ENCODE peak calls at places on chromosomes 6 and 20, in ten cellular contexts. M is K562, O is right lobe of liver, K is ovary, T is upper lobe of left lung, H is IMR-90, Q is adrenal gland, B is breast epithelium, G is thyroid gland, J is Peyer's patch. D is an unnamed sample. For H3K9me3, the result is how much of the 10 kb centered on the place peaks cover.

GRCh38 chr6:6890400-6890858 is 217.3 kb upstream of the RREB1 start:
- DNase-seq in M (peak), O (peak), K (peak), T (no peak), H (no peak), Q (peak), B (no peak), G (peak), J (no peak), D (no peak)

GRCh38 chr6:14711056-14711703 is 534.7 kb upstream of the JARID2 start:
- DNase-seq in M (peak), O (no peak), K (no peak), T (peak), H (peak), Q (peak), B (no peak), G (no peak), J (peak), D (no peak)

GRCh38 chr6:452301-453067 is 60.9 kb downstream of the IRF4 start:
- DNase-seq in M (no peak), O (no peak), K (no peak), T (no peak), H (no peak), Q (no peak), B (no peak), G (no peak), J (no peak), D (no peak)

GRCh38 chr6:132995432-132995831 is 181.1 kb downstream of the RPS12 start:
- DNase-seq in M (no peak), O (no peak), K (no peak), T (no peak), H (peak), Q (no peak), B (no peak), G (no peak), J (no peak), D (no peak)

GRCh38 chr20:44811150-44811685 is 872 bp upstream of the RIMS4 start:
- DNase-seq in M (no peak), O (peak), K (no peak), T (no peak), H (no peak), Q (no peak), B (no peak), G (no peak), J (no peak), D (no peak)

GRCh38 chr6:27865952-27866369 is 46.2 kb downstream of the OR2B2 start:
- DNase-seq in M (peak), O (no peak), K (no peak), T (peak), H (no peak), Q (no peak), B (no peak), G (no peak), J (peak), D (peak)

GRCh38 chr6:25172819-25173218 is 106.4 kb upstream of the CARMIL1 start:
- DNase-seq in M (no peak), O (no peak), K (no peak), T (no peak), H (peak), Q (no peak), B (peak), G (no peak), J (no peak), D (no peak)

GRCh38 chr6:154706389-154706788 is 26.8 kb upstream of the SCAF8 start:
- DNase-seq in M (no peak), O (no peak), K (no peak), T (no peak), H (no peak), Q (no peak), B (no peak), G (no peak), J (no peak), D (no peak)

GRCh38 chr20:60352580-60352979 is 394.4 kb downstream of the CDH26 start:
- DNase-seq in M (no peak), O (no peak), K (no peak), T (no peak), H (no peak), Q (no peak), B (no peak), G (no peak), J (no peak), D (no peak)

GRCh38 chr20:37218976-37219375 is 39.6 kb upstream of the MROH8 start:
- DNase-seq in M (no peak), O (no peak), K (no peak), T (no peak), H (no peak), Q (no peak), B (no peak), G (no peak), J (no peak), D (no peak)

GRCh38 chr20:63544958-63545516 is 2.5 kb downstream of the SRMS start:
- DNase-seq in M (no peak), O (no peak), K (no peak), T (no peak), H (no peak), Q (no peak), B (no peak), G (no peak), J (peak), D (no peak)

GRCh38 chr6:159217595-159218275 is 48.5 kb downstream of the FNDC1 start:
- DNase-seq in M (peak), O (peak), K (no peak), T (peak), H (peak), Q (peak), B (no peak), G (peak), J (no peak), D (no peak)

GRCh38 chr6:149441740-149442139 is 41.7 kb downstream of the SUMO4 start:
- DNase-seq in M (no peak), O (no peak), K (no peak), T (no peak), H (no peak), Q (no peak), B (no peak), G (no peak), J (no peak), D (peak)

GRCh38 chr6:14910692-14911547 is 334.9 kb upstream of the JARID2 start:
- DNase-seq in M (no peak), O (peak), K (no peak), T (peak), H (peak), Q (peak), B (no peak), G (no peak), J (peak), D (peak)

GRCh38 chr6:157323114-157323923 is at the start of gene TMEM242:
- DNase-seq in M (peak), O (peak), K (peak), T (peak), H (peak), Q (peak), B (peak), G (peak), J (peak), D (peak)

GRCh38 chr20:21510414-21510971 is 3.4 kb downstream of the NKX2-2 start:
- DNase-seq in M (no peak), O (peak), K (no peak), T (no peak), H (no peak), Q (no peak), B (no peak), G (no peak), J (no peak), D (no peak)

GRCh38 chr6:133410628-133411027 is 169.5 kb downstream of the EYA4 start:
- DNase-seq in M (no peak), O (no peak), K (no peak), T (no peak), H (no peak), Q (no peak), B (no peak), G (no peak), J (no peak), D (no peak)

GRCh38 chr6:116352515-116353471 is 18.0 kb upstream of the DSE start:
- DNase-seq in M (no peak), O (no peak), K (no peak), T (no peak), H (peak), Q (no peak), B (no peak), G (no peak), J (no peak), D (no peak)

GRCh38 chr20:34528921-34529297 is 12.7 kb downstream of the DYNLRB1 start:
- DNase-seq in M (no peak), O (peak), K (no peak), T (peak), H (no peak), Q (peak), B (peak), G (peak), J (peak), D (peak)

GRCh38 chr6:167575201-167575696 is 250.4 kb downstream of the TTLL2 start:
- DNase-seq in M (no peak), O (no peak), K (peak), T (no peak), H (no peak), Q (no peak), B (no peak), G (no peak), J (no peak), D (no peak)

GRCh38 chr6:19024737-19025136 is 637.6 kb downstream of the RNF144B start:
- DNase-seq in M (peak), O (no peak), K (no peak), T (peak), H (peak), Q (no peak), B (no peak), G (peak), J (no peak), D (no peak)

GRCh38 chr6:118320652-118321051 is 227.4 kb upstream of the PLN start:
- DNase-seq in M (no peak), O (no peak), K (no peak), T (no peak), H (peak), Q (no peak), B (no peak), G (no peak), J (no peak), D (no peak)

GRCh38 chr20:18312723-18313122 is 24.4 kb downstream of the ZNF133 start:
- DNase-seq in M (no peak), O (no peak), K (no peak), T (no peak), H (no peak), Q (no peak), B (no peak), G (no peak), J (no peak), D (no peak)

GRCh38 chr20:44776977-44777376 is 31.3 kb downstream of the KCNK15 start:
- DNase-seq in M (peak), O (no peak), K (no peak), T (no peak), H (peak), Q (no peak), B (no peak), G (peak), J (no peak), D (peak)

GRCh38 chr20:50138479-50139393 is 14.8 kb downstream of the PEDS1 start:
- DNase-seq in M (no peak), O (peak), K (no peak), T (no peak), H (no peak), Q (peak), B (peak), G (no peak), J (peak), D (no peak)

GRCh38 chr6:144797881-144798589 is 512.9 kb downstream of the UTRN start:
- DNase-seq in M (no peak), O (no peak), K (no peak), T (no peak), H (peak), Q (no peak), B (no peak), G (no peak), J (no peak), D (no peak)

GRCh38 chr6:22363166-22363965 is 66.5 kb upstream of the PRL start:
- DNase-seq in M (no peak), O (no peak), K (no peak), T (no peak), H (no peak), Q (no peak), B (no peak), G (no peak), J (no peak), D (no peak)

GRCh38 chr20:17849901-17850673 is 118.5 kb downstream of the SNX5 start:
- DNase-seq in M (no peak), O (no peak), K (no peak), T (peak), H (peak), Q (peak), B (no peak), G (peak), J (peak), D (no peak)

GRCh38 chr6:148524976-148525375 is 182.3 kb downstream of the SASH1 start:
- DNase-seq in M (no peak), O (no peak), K (no peak), T (no peak), H (peak), Q (no peak), B (no peak), G (no peak), J (no peak), D (no peak)

GRCh38 chr6:132020138-132020551 is 69.0 kb upstream of the CCN2 start:
- DNase-seq in M (no peak), O (no peak), K (peak), T (peak), H (peak), Q (no peak), B (peak), G (peak), J (no peak), D (no peak)

GRCh38 chr20:33075281-33075680 is 4.2 kb upstream of the BPIFB4 start:
- DNase-seq in M (no peak), O (no peak), K (no peak), T (no peak), H (no peak), Q (no peak), B (no peak), G (no peak), J (no peak), D (peak)

GRCh38 chr6:148577687-148578488 is 168.9 kb upstream of the UST start:
- DNase-seq in M (peak), O (peak), K (peak), T (peak), H (peak), Q (peak), B (peak), G (peak), J (peak), D (peak)

GRCh38 chr20:58372836-58373235 is 16.2 kb upstream of the VAPB start:
- DNase-seq in M (no peak), O (no peak), K (no peak), T (no peak), H (no peak), Q (no peak), B (no peak), G (no peak), J (no peak), D (no peak)

GRCh38 chr20:18288748-18289705 is 700 bp downstream of the ZNF133 start:
- DNase-seq in M (peak), O (no peak), K (peak), T (no peak), H (peak), Q (peak), B (peak), G (peak), J (no peak), D (peak)

GRCh38 chr20:61940976-61941720 is 124.5 kb downstream of the TAF4 start:
- DNase-seq in M (no peak), O (peak), K (no peak), T (no peak), H (no peak), Q (no peak), B (no peak), G (no peak), J (no peak), D (peak)

GRCh38 chr20:53331151-53331973 is 262.3 kb downstream of the ZNF217 start:
- DNase-seq in M (peak), O (no peak), K (no peak), T (no peak), H (no peak), Q (peak), B (peak), G (no peak), J (no peak), D (no peak)

DNA sequence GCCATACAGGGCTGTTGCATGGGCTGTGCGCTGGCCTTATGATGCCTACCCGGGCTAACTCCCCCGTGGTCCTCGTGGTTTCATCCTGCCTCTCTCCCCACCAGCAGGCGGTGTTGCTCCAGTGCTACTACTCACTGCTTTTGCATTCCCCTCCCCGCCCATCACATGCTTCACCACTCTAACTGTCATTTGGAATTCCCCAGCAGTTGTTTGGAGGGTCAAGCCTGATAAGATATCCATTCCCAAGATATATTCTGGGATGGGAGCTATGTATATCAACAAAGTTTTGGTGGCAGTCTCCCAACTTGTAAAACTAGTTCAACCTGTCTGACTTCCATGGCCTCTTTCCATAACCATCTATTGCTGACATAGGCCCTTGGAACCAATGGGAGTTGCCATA is 233.2 kb upstream of the SOX4 start:
- DNase-seq in M (no peak), O (no peak), K (no peak), T (no peak), H (no peak), Q (no peak), B (no peak), G (no peak), J (no peak), D (no peak)
- TF ChIP-seq CTCF in M (no peak), O (no peak), K (no peak), T (no peak), H (no peak), Q (no peak), B (no peak), G (no peak), J (no peak), D (no peak)

GRCh38 chr6:9431945-9432344 is 982.9 kb downstream of the TFAP2A start:
- DNase-seq in M (no peak), O (no peak), K (no peak), T (no peak), H (no peak), Q (no peak), B (no peak), G (no peak), J (no peak), D (no peak)

DNA sequence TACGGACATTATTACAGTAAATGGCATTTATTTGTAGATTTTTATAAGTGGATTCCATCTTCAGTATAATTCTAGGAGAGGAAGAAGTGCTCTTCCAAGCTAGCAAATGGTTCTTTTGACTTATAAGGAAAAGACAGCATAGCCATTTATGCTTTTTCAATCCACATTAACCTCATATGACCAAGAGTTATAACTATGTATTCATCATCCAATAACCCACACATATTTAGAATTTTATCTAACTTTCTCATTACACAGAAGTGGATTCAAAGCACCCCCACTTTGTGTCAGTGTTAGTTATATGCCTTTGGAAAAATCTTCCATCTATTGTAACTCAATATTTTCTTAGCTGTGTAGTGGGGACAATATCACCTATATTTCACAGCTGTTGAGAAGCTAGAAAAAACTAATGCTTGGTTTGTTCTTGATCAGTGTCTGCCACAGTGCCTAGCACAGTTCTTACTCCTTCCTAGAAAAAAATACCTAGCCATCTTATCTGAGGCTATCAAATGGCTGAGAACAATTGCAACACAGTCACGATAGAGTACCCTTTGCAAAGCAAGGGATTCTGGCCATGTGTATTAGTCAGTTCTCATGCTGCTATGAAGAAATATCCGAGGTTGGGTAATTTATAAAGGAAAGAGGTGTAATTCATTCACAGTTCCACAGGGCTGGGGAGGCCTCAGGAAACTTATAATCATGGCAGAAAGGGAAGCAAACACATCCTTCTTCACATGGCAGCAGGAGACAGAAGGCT is 986.3 kb downstream of the TFAP2A start:
- DNase-seq in M (no peak), O (no peak), K (no peak), T (no peak), H (peak), Q (no peak), B (no peak), G (no peak), J (no peak), D (no peak)
- H3K9me3 ChIP-seq in M (under half), O (under half), K (under half), T (under half), H (under half), Q (under half), B (under half), G (under half), J (under half), D (under half)

GRCh38 chr6:44249082-44249748 is 2.3 kb downstream of the HSP90AB1 start:
- DNase-seq in M (no peak), O (no peak), K (no peak), T (no peak), H (no peak), Q (no peak), B (no peak), G (no peak), J (no peak), D (peak)
- TF ChIP-seq POLR2A in M (peak), O (no peak), K (no peak), T (no peak), H (no peak), Q (no peak), B (no peak), G (no peak), J (no peak), D (no peak)

GRCh38 chr6:84350397-84350796 is 123.0 kb upstream of the CEP162 start:
- DNase-seq in M (no peak), O (no peak), K (no peak), T (no peak), H (no peak), Q (no peak), B (no peak), G (no peak), J (no peak), D (no peak)

GRCh38 chr6:84349542-84349941 is 122.1 kb upstream of the CEP162 start:
- DNase-seq in M (no peak), O (no peak), K (no peak), T (no peak), H (no peak), Q (no peak), B (no peak), G (no peak), J (no peak), D (no peak)

GRCh38 chr6:84348801-84349200 is 121.4 kb upstream of the CEP162 start:
- DNase-seq in M (no peak), O (no peak), K (no peak), T (no peak), H (no peak), Q (no peak), B (no peak), G (no peak), J (no peak), D (no peak)

GRCh38 chr6:84344005-84344404 is 116.6 kb upstream of the CEP162 start:
- DNase-seq in M (no peak), O (no peak), K (no peak), T (no peak), H (no peak), Q (no peak), B (no peak), G (no peak), J (no peak), D (no peak)

GRCh38 chr6:84346372-84346771 is 118.9 kb upstream of the CEP162 start:
- DNase-seq in M (no peak), O (no peak), K (no peak), T (no peak), H (no peak), Q (no peak), B (no peak), G (no peak), J (no peak), D (no peak)
- TF ChIP-seq CTCF in M (no peak), O (peak), K (no peak), T (no peak), H (no peak), Q (no peak), B (no peak), G (no peak), J (no peak), D (no peak)

D was measured in spleen.